ENCODE peak calls at places on chromosomes 2 and 18, in six cellular contexts. O is fibroblast of pulmonary artery, F is fibroblast of the aortic adventitia, B is testis, E is astrocyte of the cerebellum, I is left ventricle myocardium inferior. R is an unnamed sample.
A peak's percentile ranks its signal among the peaks of the same experiment; 100 is the strongest.

GRCh38 chr18:10851824-10852225 is 297.5 kb downstream of the PIEZO2 start:
- DNase-seq in I (no peak), F (peak; percentile 85), O (peak; percentile 90), B (no peak), E (peak; percentile 60), R (peak; percentile 88)

GRCh38 chr2:138180691-138181386 is 216.6 kb downstream of the HNMT start:
- DNase-seq in B (no peak), E (no peak), O (peak; percentile 11), I (no peak), F (no peak), R (peak; percentile 32)

GRCh38 chr2:69469784-69470183 is 32.5 kb upstream of the NFU1 start:
- DNase-seq in B (no peak), E (no peak), I (no peak), F (peak; percentile 27), O (peak; percentile 26), R (no peak)

GRCh38 chr2:209591021-209591420 is 167.2 kb downstream of the MAP2 start:
- DNase-seq in E (no peak), O (no peak), B (no peak), F (no peak), I (no peak), R (no peak)

GRCh38 chr2:241584446-241584845 is 25.9 kb downstream of the BOK start:
- DNase-seq in E (no peak), B (no peak), I (no peak), O (peak; percentile 37), F (no peak), R (peak; percentile 59)

GRCh38 chr2:32006992-32007391 is 3.8 kb downstream of the MEMO1 start:
- DNase-seq in I (no peak), F (no peak), E (no peak), B (no peak), O (no peak), R (no peak)

GRCh38 chr18:36899289-36899688 is 70.4 kb downstream of the KIAA1328 start:
- DNase-seq in O (peak; percentile 23), F (peak; percentile 2), B (no peak), I (no peak), E (no peak), R (peak; percentile 58)

GRCh38 chr18:8856187-8856586 is 150.8 kb downstream of the MTCL1 start:
- DNase-seq in F (no peak), I (no peak), O (no peak), B (no peak), E (no peak), R (no peak)

GRCh38 chr2:163657257-163657656 is 78.6 kb downstream of the FIGN start:
- DNase-seq in E (no peak), B (no peak), I (no peak), F (peak; percentile 67), O (peak; percentile 73), R (peak; percentile 77)

GRCh38 chr2:156331572-156332451 is 709 bp downstream of the NR4A2 start:
- DNase-seq in I (peak; percentile 50), B (peak; percentile 70), E (no peak), O (peak; percentile 88), F (peak; percentile 76), R (peak; percentile 83)

GRCh38 chr18:74944676-74945075 is 264.3 kb downstream of the PTGR3 start:
- DNase-seq in I (no peak), B (no peak), O (no peak), F (no peak), E (no peak), R (no peak)

GRCh38 chr2:71423817-71424420 is 29.4 kb upstream of the DYSF start:
- DNase-seq in O (no peak), E (no peak), F (no peak), B (no peak), I (no peak), R (no peak)

GRCh38 chr2:132384491-132385186 is 32.0 kb upstream of the GPR39 start:
- DNase-seq in O (no peak), I (no peak), B (no peak), F (peak; percentile 26), E (peak; percentile 3), R (no peak)

GRCh38 chr2:138445227-138445626 is 56.3 kb upstream of the SPOPL start:
- DNase-seq in I (no peak), B (no peak), E (no peak), F (peak; percentile 21), O (no peak), R (no peak)

GRCh38 chr2:146853741-146854444 is 990.9 kb upstream of the ACVR2A start:
- DNase-seq in B (no peak), E (peak; percentile 6), I (no peak), F (peak; percentile 32), O (peak; percentile 20), R (peak; percentile 66)

GRCh38 chr2:208638059-208638458 is 231.5 kb downstream of the PTH2R start:
- DNase-seq in O (no peak), I (no peak), B (no peak), F (no peak), E (no peak), R (no peak)

GRCh38 chr2:190344275-190344827 is 962 bp downstream of the INPP1 start:
- DNase-seq in I (peak; percentile 47), O (no peak), E (no peak), B (peak; percentile 77), F (no peak), R (peak; percentile 23)

GRCh38 chr18:63439334-63439733 is 17.1 kb upstream of the VPS4B start:
- DNase-seq in F (peak; percentile 81), E (peak; percentile 65), O (peak; percentile 83), B (peak; percentile 80), I (no peak), R (peak; percentile 84)

GRCh38 chr18:48955528-48956261 is 4.9 kb upstream of the SMAD7 start:
- DNase-seq in B (no peak), O (peak; percentile 71), F (peak; percentile 77), I (no peak), E (no peak), R (peak; percentile 69)

GRCh38 chr18:76572517-76573247 is 77.6 kb upstream of the ZNF516 start:
- DNase-seq in E (no peak), B (no peak), F (no peak), I (no peak), O (no peak), R (peak; percentile 23)

GRCh38 chr2:130963849-130964793 is 127.4 kb downstream of the ARHGEF4 start:
- DNase-seq in B (peak; percentile 52), F (no peak), I (no peak), E (no peak), O (peak; percentile 11), R (peak; percentile 8)

GRCh38 chr2:119439574-119440500 is 8.2 kb downstream of the TMEM37 start:
- DNase-seq in F (no peak), O (no peak), B (no peak), I (no peak), E (no peak), R (no peak)

GRCh38 chr2:96530474-96531357 is 5.8 kb upstream of the ARID5A start:
- DNase-seq in B (no peak), E (no peak), F (no peak), I (no peak), O (no peak), R (no peak)

GRCh38 chr2:238141541-238142318 is 3.3 kb downstream of the KLHL30 start:
- DNase-seq in I (peak; percentile 36), F (no peak), O (no peak), B (no peak), E (no peak), R (no peak)

GRCh38 chr18:4765401-4765800 is 310.3 kb upstream of the DLGAP1 start:
- DNase-seq in B (no peak), E (no peak), F (no peak), O (no peak), I (no peak), R (no peak)

DNA sequence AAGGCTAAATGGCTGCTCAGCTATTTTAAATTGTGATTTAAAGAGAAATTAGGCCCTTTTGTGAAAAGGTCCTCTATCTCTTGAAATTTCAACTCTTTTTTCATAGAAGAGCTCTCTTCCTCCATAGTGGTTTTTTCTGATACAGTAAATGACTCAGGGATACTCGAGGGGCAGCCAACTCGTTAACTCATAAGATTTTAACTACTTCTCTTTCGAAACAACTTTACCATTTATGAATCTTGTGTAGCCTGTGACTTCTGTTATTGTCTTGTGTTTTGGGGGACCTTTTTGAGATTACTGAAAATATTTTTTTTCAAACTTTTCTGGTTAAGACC is 11.3 kb downstream of the TANK start:
- DNase-seq in F (peak; percentile 44), B (no peak), I (no peak), E (no peak), O (no peak), R (no peak)
- TF ChIP-seq CTCF in F (no peak), B (no peak), I (no peak), E (no peak), O (no peak), R (no peak)

DNA sequence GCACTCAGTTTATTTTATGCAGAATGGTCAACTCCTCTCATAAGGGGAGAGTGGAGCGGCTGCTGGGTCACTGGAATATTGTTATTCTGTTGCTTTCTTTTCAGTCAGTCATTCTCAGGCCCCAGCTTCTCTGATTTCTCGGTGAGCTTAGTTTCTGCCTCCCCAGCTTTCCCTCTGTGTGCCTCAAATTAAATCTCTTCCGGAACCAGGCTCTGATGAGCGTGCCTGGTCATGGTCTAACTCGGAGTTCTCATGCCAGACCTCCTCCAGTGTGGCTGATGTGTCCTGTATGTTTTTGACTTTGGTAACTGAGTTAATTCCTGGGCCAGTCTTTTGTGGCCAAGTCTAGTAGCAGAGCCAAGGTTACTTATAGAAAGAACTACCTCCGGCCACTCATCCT is 4.9 kb upstream of the STK11IP start:
- DNase-seq in E (no peak), B (peak; percentile 50), I (no peak), F (no peak), O (no peak), R (peak; percentile 5)
- H3K4me3 ChIP-seq in E (no peak overlapping the region), B (no peak overlapping the region), I (no peak overlapping the region), F (no peak overlapping the region), O (no peak overlapping the region), R (no peak overlapping the region)

GRCh38 chr2:55048514-55048924 is 1.7 kb downstream of the RTN4 start:
- DNase-seq in B (peak; percentile 67), O (peak; percentile 53), F (peak; percentile 66), I (no peak), E (no peak), R (peak; percentile 56)
- TF ChIP-seq CTCF in B (no peak), O (peak; percentile 23), F (peak; percentile 29), I (no peak), E (no peak), R (peak; percentile 37)

GRCh38 chr2:182866095-182866460 is 359 bp downstream of the FRZB start:
- DNase-seq in E (no peak), I (no peak), F (no peak), B (peak; percentile 22), O (no peak), R (peak; percentile 25)

GRCh38 chr2:182868423-182868822 is 2.0 kb upstream of the FRZB start:
- DNase-seq in O (no peak), E (no peak), I (no peak), F (no peak), B (no peak), R (no peak)

GRCh38 chr2:182867411-182868048 is 1.1 kb upstream of the FRZB start:
- DNase-seq in I (no peak), O (no peak), B (no peak), E (no peak), F (no peak), R (no peak)

GRCh38 chr2:182866461-182867369 is at the start of gene FRZB:
- DNase-seq in E (peak; percentile 40), I (peak; percentile 73), O (peak; percentile 69), F (peak; percentile 56), B (peak; percentile 68), R (peak; percentile 75)

DNA sequence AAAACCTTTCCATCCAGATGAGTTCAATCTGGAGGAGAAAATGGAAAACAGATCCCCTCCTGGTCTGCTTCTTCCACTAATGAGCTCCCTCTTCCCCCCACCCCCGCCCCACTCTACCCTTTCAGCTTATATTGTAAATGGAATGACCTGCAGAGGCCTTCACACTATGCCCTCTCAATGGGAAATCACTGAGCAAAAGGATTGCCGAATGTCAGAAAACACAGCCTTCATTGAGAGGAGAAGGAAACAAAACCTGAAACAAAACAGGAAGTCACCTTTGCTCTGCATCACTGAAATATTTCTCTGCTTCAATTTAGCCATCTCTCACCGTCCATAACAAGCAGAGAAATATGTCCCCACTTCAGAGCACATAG is 1.6 kb upstream of the FRZB start:
- DNase-seq in E (no peak), F (no peak), B (no peak), I (no peak), O (no peak), R (no peak)
- H3K4me3 ChIP-seq in E (no peak overlapping the region), F (no peak overlapping the region), B (no peak overlapping the region), I (no peak overlapping the region), O (no peak overlapping the region), R (no peak overlapping the region)

R was measured in choroid plexus epithelial cell.